ENCODE peak calls at places on chromosomes 16 and 17, in seven cellular contexts. A is A549, O is IMR-90, I is PC-3, B is GM12878, T is HepG2, H is GM23248. X is an unnamed sample.

GRCh38 chr17:29107084-29107483 is 64.1 kb downstream of the PIPOX start:
- DNase-seq in A (no peak), O (no peak), I (no peak), B (no peak), T (no peak), H (no peak), X (no peak)

GRCh38 chr17:50668838-50669581 is 34.3 kb downstream of the ABCC3 start:
- DNase-seq in A (no peak), O (no peak), I (no peak), B (no peak), T (no peak), H (no peak), X (no peak)

GRCh38 chr17:1830288-1830687 is 483 bp downstream of the RPA1 start:
- DNase-seq in A (peak; percentile 39), O (no peak), I (peak; percentile 32), B (no peak), T (peak; percentile 8), H (peak; percentile 35), X (no peak)

GRCh38 chr17:80513892-80514291 is 30.7 kb upstream of the RPTOR start:
- DNase-seq in A (no peak), O (peak; percentile 86), I (no peak), B (no peak), T (no peak), H (peak; percentile 85), X (no peak)

GRCh38 chr17:4186244-4186920 is 43.4 kb downstream of the CYB5D2 start:
- DNase-seq in A (no peak), O (no peak), I (no peak), B (no peak), T (no peak), H (no peak), X (no peak)

GRCh38 chr17:11986939-11987329 is 10.3 kb downstream of the ZNF18 start:
- DNase-seq in A (peak; percentile 66), O (peak; percentile 60), I (peak; percentile 84), B (no peak), T (peak; percentile 37), H (peak; percentile 69), X (no peak)

GRCh38 chr16:1150511-1150982 is 2.4 kb upstream of the CACNA1H start:
- DNase-seq in A (peak; percentile 81), O (peak; percentile 47), I (peak; percentile 26), B (no peak), T (peak; percentile 40), H (peak; percentile 59), X (no peak)

GRCh38 chr16:66220766-66221165 is 145.7 kb upstream of the CDH5 start:
- DNase-seq in A (no peak), O (no peak), I (no peak), B (no peak), T (no peak), H (no peak), X (no peak)

GRCh38 chr17:58153046-58153445 is 4.9 kb downstream of the OR4D1 start:
- DNase-seq in A (no peak), O (no peak), I (no peak), B (no peak), T (no peak), H (no peak), X (no peak)

GRCh38 chr17:49760909-49761558 is 2.9 kb downstream of the FAM117A start:
- DNase-seq in A (no peak), O (no peak), I (no peak), B (no peak), T (no peak), H (no peak), X (no peak)

GRCh38 chr17:43900183-43900857 is 7.0 kb downstream of the MPP2 start:
- DNase-seq in A (peak; percentile 88), O (peak; percentile 72), I (peak; percentile 90), B (no peak), T (peak; percentile 63), H (peak; percentile 92), X (no peak)

GRCh38 chr17:8955021-8955420 is 10.5 kb downstream of the PIK3R5 start:
- DNase-seq in A (no peak), O (no peak), I (no peak), B (no peak), T (no peak), H (peak; percentile 7), X (no peak)

GRCh38 chr17:58527949-58528348 is 13.5 kb upstream of the MTMR4 start:
- DNase-seq in A (no peak), O (peak; percentile 46), I (no peak), B (no peak), T (no peak), H (peak; percentile 41), X (no peak)

GRCh38 chr17:34230342-34230741 is 24.7 kb upstream of the CCL2 start:
- DNase-seq in A (no peak), O (no peak), I (no peak), B (no peak), T (no peak), H (no peak), X (no peak)

GRCh38 chr16:1174477-1175357 is 21.8 kb downstream of the CACNA1H start:
- DNase-seq in A (no peak), O (peak; percentile 51), I (peak; percentile 35), B (no peak), T (peak; percentile 61), H (peak; percentile 30), X (no peak)

GRCh38 chr16:85394511-85395206 is 218.5 kb upstream of the GSE1 start:
- DNase-seq in A (no peak), O (no peak), I (no peak), B (no peak), T (no peak), H (no peak), X (no peak)

GRCh38 chr17:37458805-37459204 is 30.9 kb upstream of the DUSP14 start:
- DNase-seq in A (peak; percentile 44), O (peak; percentile 84), I (peak; percentile 70), B (no peak), T (no peak), H (peak; percentile 83), X (no peak)

GRCh38 chr16:23107117-23107516 is 42.1 kb downstream of the USP31 start:
- DNase-seq in A (no peak), O (no peak), I (no peak), B (no peak), T (no peak), H (no peak), X (no peak)

GRCh38 chr17:9575381-9576072 is at the start of gene STX8:
- DNase-seq in A (peak; percentile 94), O (peak; percentile 87), I (peak; percentile 74), B (peak; percentile 48), T (peak; percentile 78), H (peak; percentile 93), X (peak; percentile 30)

GRCh38 chr16:17342031-17342430 is 128.7 kb downstream of the XYLT1 start:
- DNase-seq in A (no peak), O (no peak), I (no peak), B (no peak), T (no peak), H (no peak), X (no peak)

GRCh38 chr16:68749424-68749823 is 12.3 kb downstream of the CDH1 start:
- DNase-seq in A (peak; percentile 35), O (no peak), I (no peak), B (no peak), T (peak; percentile 66), H (no peak), X (no peak)

GRCh38 chr17:16950488-16950887 is 21.4 kb downstream of the TNFRSF13B start:
- DNase-seq in A (no peak), O (no peak), I (no peak), B (no peak), T (no peak), H (no peak), X (no peak)

DNA sequence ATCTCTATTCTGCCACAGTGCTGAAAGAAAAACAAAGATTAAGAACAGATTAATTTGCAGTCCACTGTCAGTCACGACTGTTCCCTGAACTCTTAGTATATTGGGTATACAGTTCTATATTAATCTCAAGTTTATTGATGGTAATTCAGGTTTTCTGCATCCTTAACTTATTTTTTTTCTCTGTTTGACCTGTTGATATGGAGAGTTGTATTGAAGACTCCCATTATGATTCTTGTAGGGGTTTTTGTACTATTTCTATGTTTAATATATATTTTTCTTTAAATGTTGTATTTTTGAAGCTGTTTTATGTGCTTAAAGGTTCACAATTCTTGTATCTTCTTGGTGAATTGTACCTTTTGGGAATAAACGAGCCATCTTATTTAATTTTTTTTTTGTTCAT is 3.0 kb downstream of the SPECC1 start:
- DNase-seq in A (no peak), O (no peak), I (no peak), B (no peak), T (no peak), H (no peak), X (no peak)
- H3K4me2 ChIP-seq in A (peak overlapping the region; percentile 91), O (no peak overlapping the region), I (peak overlapping the region; percentile 94), B (no peak overlapping the region), T (no peak overlapping the region), H (no peak overlapping the region), X (no peak overlapping the region)

GRCh38 chr17:40328386-40328766 is 19.4 kb downstream of the RARA start:
- DNase-seq in A (no peak), O (no peak), I (no peak), B (no peak), T (no peak), H (no peak), X (no peak)
- H3K4me1 ChIP-seq in A (peaks cover 93% of the 10 kb centered on the region), O (peaks cover 53% of the 10 kb centered on the region), I (peaks cover 7% of the 10 kb centered on the region), B (peaks cover 53% of the 10 kb centered on the region), T (peaks cover 77% of the 10 kb centered on the region), H (peaks cover 76% of the 10 kb centered on the region), X (peaks cover 22% of the 10 kb centered on the region)

GRCh38 chr16:54194008-54194731 is 92.4 kb downstream of the IRX3 start:
- DNase-seq in A (no peak), O (no peak), I (no peak), B (no peak), T (no peak), H (peak; percentile 76), X (peak; percentile 9)

GRCh38 chr16:54191592-54191991 is 95.0 kb downstream of the IRX3 start:
- DNase-seq in A (no peak), O (no peak), I (no peak), B (no peak), T (no peak), H (no peak), X (no peak)

GRCh38 chr16:54193013-54193655 is 93.5 kb downstream of the IRX3 start:
- DNase-seq in A (no peak), O (no peak), I (no peak), B (no peak), T (no peak), H (no peak), X (no peak)

GRCh38 chr16:54191163-54191562 is 95.4 kb downstream of the IRX3 start:
- DNase-seq in A (no peak), O (no peak), I (no peak), B (no peak), T (no peak), H (no peak), X (no peak)

GRCh38 chr16:54193656-54194007 is 93.0 kb downstream of the IRX3 start:
- DNase-seq in A (peak; percentile 68), O (peak; percentile 25), I (peak; percentile 44), B (peak; percentile 4), T (peak; percentile 58), H (peak; percentile 88), X (peak; percentile 35)
- H3K4me2 ChIP-seq in A (peak overlapping the region; percentile 53), O (peak overlapping the region; percentile 65), I (no peak overlapping the region), B (no peak overlapping the region), T (peak overlapping the region; percentile 23), H (peak overlapping the region; percentile 83), X (peak overlapping the region; percentile 71)

DNA sequence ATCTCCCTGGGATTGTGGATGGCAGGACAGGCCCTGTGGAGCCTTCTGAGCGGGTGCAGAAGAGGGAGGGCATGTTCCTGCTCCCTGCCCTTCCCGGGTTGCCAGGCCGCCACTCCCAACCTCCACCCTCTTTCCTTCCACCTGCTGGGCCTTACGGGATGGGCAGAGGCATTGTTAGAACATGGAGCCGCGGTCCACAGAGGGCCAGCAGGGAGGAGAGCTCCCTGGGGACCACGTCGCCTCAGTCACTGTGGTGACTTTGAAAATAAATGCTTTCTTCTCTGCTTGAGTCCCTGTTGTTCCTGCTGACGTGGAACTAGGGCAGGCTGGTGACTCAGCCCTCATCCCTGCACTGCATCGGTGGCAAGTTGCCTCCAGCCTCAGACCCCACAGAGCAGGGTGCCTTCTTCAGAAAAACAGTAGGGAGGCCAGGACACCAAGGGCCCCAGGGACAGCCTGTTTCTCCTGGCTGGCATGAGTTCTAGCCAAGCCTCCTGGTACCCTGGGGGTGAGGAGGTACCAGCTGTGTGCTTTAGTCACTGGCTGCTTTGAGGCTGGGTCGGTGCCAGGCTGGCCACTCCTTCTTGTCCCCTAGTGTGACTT is 224.9 kb downstream of the SEC14L1 start:
- DNase-seq in A (peak; percentile 76), O (peak; percentile 93), I (peak; percentile 82), B (no peak), T (no peak), H (peak; percentile 93), X (no peak)
- H3K4me1 ChIP-seq in A (peaks cover 78% of the 10 kb centered on the region), O (peaks cover 40% of the 10 kb centered on the region), I (peaks cover 39% of the 10 kb centered on the region), B (peaks cover 23% of the 10 kb centered on the region), T (peaks cover 67% of the 10 kb centered on the region), H (peaks cover 50% of the 10 kb centered on the region), X (peaks cover 61% of the 10 kb centered on the region)

X was measured in keratinocyte.